ENCODE peak calls at places on chromosomes 7 and 10, in eight cellular contexts. T is GM23338, Z is upper lobe of right lung, V is pancreas, F is BE2C, L is breast epithelium, W is thoracic aorta, P is PC-9. U is an unnamed sample.

GRCh38 chr10:34723746-34724145 is 91.3 kb downstream of the PARD3 start:
- DNase-seq in L (no peak), T (peak; percentile 50), V (no peak), W (no peak), F (no peak), P (no peak), Z (no peak), U (no peak)

GRCh38 chr10:73478636-73479035 is 17.2 kb downstream of the PPP3CB start:
- DNase-seq in V (no peak), F (no peak), T (no peak), Z (no peak), W (no peak), P (no peak), L (no peak), U (no peak)

GRCh38 chr7:150934045-150934766 is 43.9 kb downstream of the KCNH2 start:
- DNase-seq in F (peak; percentile 76), Z (no peak), T (no peak), V (no peak), L (no peak), P (no peak), W (no peak), U (no peak)

GRCh38 chr10:71600856-71601255 is 118.7 kb downstream of the C10orf105 start:
- DNase-seq in F (no peak), T (no peak), P (no peak), W (no peak), L (no peak), Z (no peak), V (no peak), U (no peak)

GRCh38 chr7:80018941-80019808 is 115.5 kb upstream of the GNAI1 start:
- DNase-seq in F (peak; percentile 67), V (no peak), T (peak; percentile 81), L (no peak), Z (no peak), W (no peak), P (peak; percentile 29), U (no peak)

GRCh38 chr10:514137-514671 is 175.3 kb downstream of the DIP2C start:
- DNase-seq in T (no peak), P (no peak), W (peak; percentile 19), F (no peak), V (peak; percentile 87), L (no peak), Z (peak; percentile 73), U (no peak)

GRCh38 chr10:77041636-77042258 is 595.9 kb downstream of the KCNMA1 start:
- DNase-seq in W (no peak), L (no peak), V (no peak), T (no peak), F (peak; percentile 74), Z (no peak), P (no peak), U (no peak)

GRCh38 chr10:111936143-111936542 is 247.4 kb downstream of the GPAM start:
- DNase-seq in V (no peak), Z (no peak), T (peak; percentile 21), P (no peak), W (no peak), F (no peak), L (no peak), U (no peak)

GRCh38 chr7:157557263-157557662 is 220.5 kb downstream of the DNAJB6 start:
- DNase-seq in Z (peak; percentile 7), V (no peak), P (no peak), W (no peak), F (no peak), L (no peak), T (no peak), U (no peak)

GRCh38 chr10:7411671-7412481 is 1.0 kb upstream of the SFMBT2 start:
- DNase-seq in W (no peak), F (peak; percentile 15), P (no peak), V (peak; percentile 75), Z (peak; percentile 68), L (no peak), T (peak; percentile 62), U (no peak)

DNA sequence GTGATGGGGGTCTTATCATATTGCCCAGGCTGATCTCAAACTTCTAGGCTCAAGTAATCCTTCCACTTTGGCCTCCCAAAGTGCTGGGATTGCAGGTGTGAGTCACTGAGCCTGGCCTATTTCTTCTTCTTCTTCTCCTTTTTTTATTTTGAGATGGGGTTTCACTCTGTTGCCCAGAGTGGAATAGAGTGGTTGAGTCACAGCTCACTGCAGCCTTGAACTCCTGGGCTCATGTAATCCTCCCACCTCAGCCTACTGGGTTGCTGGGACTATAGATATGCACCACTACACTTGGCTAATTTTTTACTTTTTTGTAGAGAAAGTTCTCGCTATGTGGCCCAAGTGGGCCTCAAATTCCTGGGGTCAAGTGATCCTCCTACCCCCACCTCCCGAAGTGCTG is 124.3 kb downstream of the SKIDA1 start:
- DNase-seq in T (no peak), L (no peak), V (no peak), W (no peak), Z (no peak), P (no peak), F (no peak), U (no peak)
- H3K4me1 ChIP-seq in T (peaks cover 12% of the 10 kb centered on the region), L (no peaks in the 10 kb centered on the region), V (no peaks in the 10 kb centered on the region), W (peaks cover 3% of the 10 kb centered on the region), Z (no peaks in the 10 kb centered on the region), P (peaks cover 22% of the 10 kb centered on the region), F (no peaks in the 10 kb centered on the region), U (peaks cover 29% of the 10 kb centered on the region)

DNA sequence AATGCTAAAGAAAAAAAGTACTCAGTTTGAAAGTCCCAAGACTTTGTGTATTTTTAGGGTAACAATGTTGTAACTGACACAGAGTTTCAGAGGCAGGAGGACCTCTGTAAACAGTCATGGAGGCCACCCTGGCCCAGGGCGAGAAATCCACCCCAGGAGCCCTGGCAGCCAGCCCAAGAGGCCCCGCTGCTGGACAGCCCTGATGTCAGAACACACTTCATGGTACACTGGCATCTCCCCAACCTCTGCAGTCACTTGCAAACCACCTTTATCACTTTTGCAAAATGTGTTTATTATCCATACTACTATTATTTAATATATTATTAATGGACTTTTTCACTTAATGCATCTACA is 30.2 kb downstream of the C10orf143 start:
- DNase-seq in W (no peak), L (no peak), V (peak; percentile 70), T (no peak), P (no peak), Z (no peak), F (no peak), U (no peak)
- H3K27me3 ChIP-seq in W (no peaks in the 10 kb centered on the region), L (no peaks in the 10 kb centered on the region), V (no peaks in the 10 kb centered on the region), T (no peaks in the 10 kb centered on the region), P (no peaks in the 10 kb centered on the region), Z (no peaks in the 10 kb centered on the region), F (no peaks in the 10 kb centered on the region), U (no peaks in the 10 kb centered on the region)

GRCh38 chr10:92076722-92077121 is 153.2 kb downstream of the BTAF1 start:
- DNase-seq in F (no peak), W (no peak), T (no peak), V (no peak), P (no peak), L (no peak), Z (no peak), U (no peak)

GRCh38 chr10:92079003-92079402 is 155.4 kb downstream of the BTAF1 start:
- DNase-seq in L (no peak), V (no peak), P (no peak), W (no peak), F (no peak), T (no peak), Z (no peak), U (no peak)

GRCh38 chr10:92068900-92069299 is 145.3 kb downstream of the BTAF1 start:
- DNase-seq in L (no peak), V (no peak), T (no peak), W (no peak), F (no peak), Z (no peak), P (no peak), U (no peak)

GRCh38 chr10:92075829-92076228 is 152.3 kb downstream of the BTAF1 start:
- DNase-seq in Z (no peak), W (no peak), P (no peak), F (no peak), V (no peak), L (no peak), T (no peak), U (no peak)

GRCh38 chr10:92074126-92074887 is 150.7 kb downstream of the BTAF1 start:
- DNase-seq in Z (no peak), T (no peak), V (no peak), W (no peak), P (no peak), L (no peak), F (no peak), U (no peak)
- TF ChIP-seq CTCF in Z (no peak), T (no peak), V (no peak), W (peak; percentile 10), P (peak; percentile 60), L (no peak), F (no peak), U (peak; percentile 57)

DNA sequence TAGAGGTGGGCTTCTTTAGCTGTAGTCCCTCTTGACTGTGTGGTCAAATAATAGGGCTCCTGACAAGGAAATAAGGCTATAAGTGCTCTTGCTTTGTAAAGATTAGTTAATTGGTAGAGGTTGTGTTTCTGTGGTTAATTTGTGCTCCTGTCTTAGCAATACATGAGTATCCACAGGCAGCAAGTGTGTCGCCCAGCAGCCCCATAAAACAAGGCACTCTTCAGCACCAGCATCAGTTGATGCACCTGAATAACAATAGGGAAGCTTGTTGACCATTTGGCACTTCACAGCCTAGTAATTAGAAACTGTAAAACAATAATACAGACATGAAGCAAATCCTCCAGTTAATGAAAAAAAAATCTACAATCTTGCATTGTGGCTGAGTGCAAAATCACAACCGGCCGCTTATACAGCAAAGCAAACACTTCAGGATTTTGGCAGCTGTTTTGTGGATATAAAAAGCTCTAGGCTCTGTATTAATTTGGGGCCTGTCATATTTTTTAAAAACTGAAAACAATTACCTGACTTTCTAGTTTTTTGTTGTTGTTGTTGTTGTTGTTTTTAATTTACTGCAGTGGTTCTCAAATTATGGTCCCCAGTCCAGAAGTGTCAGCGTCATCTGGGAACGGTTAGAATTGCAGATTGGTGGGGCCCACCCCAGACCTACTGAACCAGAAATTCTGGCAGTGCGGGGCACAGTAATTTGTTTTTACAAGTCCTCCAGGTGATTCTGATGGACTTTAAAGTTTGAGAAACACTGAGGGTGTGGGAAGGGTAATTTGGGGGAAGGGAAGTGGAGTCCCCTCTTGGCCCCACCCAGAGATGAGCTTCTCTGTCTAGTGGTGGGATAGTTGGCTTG is 56.8 kb downstream of the AUTS2 start:
- DNase-seq in T (peak; percentile 32), P (no peak), V (no peak), W (no peak), L (no peak), Z (no peak), F (no peak), U (no peak)
- H3K4me1 ChIP-seq in T (peaks cover 38% of the 10 kb centered on the region), P (no peaks in the 10 kb centered on the region), V (peaks cover 11% of the 10 kb centered on the region), W (no peaks in the 10 kb centered on the region), L (peaks cover 16% of the 10 kb centered on the region), Z (peaks cover 41% of the 10 kb centered on the region), F (peaks cover 44% of the 10 kb centered on the region), U (no peaks in the 10 kb centered on the region)

DNA sequence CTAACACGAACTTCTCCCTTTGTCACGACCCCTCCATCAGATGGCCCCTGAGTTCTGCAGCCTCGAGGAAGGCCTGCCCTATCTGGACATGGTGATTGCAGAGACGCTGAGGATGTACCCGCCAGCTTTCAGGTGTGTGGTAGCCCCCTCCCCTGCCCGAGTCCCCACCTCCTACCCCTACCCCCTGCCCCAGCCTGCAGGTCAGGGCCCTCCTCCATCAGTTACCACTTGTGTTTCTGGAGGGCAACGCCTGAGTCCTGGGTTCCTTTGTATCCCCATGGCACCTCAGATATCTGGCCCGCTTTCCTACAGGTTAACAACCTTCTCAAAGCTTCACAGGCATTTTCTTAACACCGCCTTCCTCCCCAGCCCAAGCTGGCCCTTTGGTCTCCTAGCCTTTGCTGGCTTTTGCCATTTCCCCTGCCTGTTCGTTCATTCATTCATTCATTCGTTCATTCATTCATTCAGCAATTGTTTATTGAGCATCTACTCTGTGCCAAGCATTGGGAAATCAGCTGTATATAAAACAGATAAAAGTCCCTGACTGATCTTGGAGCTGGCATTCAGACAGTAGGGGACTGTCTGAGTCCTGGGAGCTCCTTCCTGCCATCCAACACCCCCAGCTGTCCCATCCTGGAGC is 55.6 kb downstream of the PARP12 start:
- DNase-seq in P (no peak), V (no peak), W (no peak), L (no peak), F (no peak), Z (peak; percentile 37), T (no peak), U (no peak)
- H3K27me3 ChIP-seq in P (no peaks in the 10 kb centered on the region), V (no peaks in the 10 kb centered on the region), W (no peaks in the 10 kb centered on the region), L (no peaks in the 10 kb centered on the region), F (no peaks in the 10 kb centered on the region), Z (no peaks in the 10 kb centered on the region), T (no peaks in the 10 kb centered on the region), U (no peaks in the 10 kb centered on the region)